ENCODE peak calls at places on chromosomes 7 and 10, in four cellular contexts. One of them, this sample, is unnamed.

GRCh38 chr7:24980695-24981543 is 941 bp upstream of the OSBPL3 start:
- DNase-seq in iris pigment epithelial cell: peak; percentile 56
- DNase-seq in IMR-90: peak; percentile 36
- DNase-seq in kidney tubule cell: peak; percentile 68
- DNase-seq in this sample: peak; percentile 44

GRCh38 chr7:13036256-13036765 is 348.9 kb downstream of the ARL4A start:
- DNase-seq in iris pigment epithelial cell: peak; percentile 53
- DNase-seq in IMR-90: peak; percentile 62
- DNase-seq in kidney tubule cell: no peak
- DNase-seq in this sample: peak; percentile 41

GRCh38 chr7:73742338-73742752 is 3.7 kb upstream of the ABHD11 start:
- DNase-seq in iris pigment epithelial cell: no peak
- DNase-seq in IMR-90: no peak
- DNase-seq in kidney tubule cell: peak; percentile 72
- DNase-seq in this sample: no peak

GRCh38 chr7:38102486-38102885 is 75.6 kb upstream of the STARD3NL start:
- DNase-seq in iris pigment epithelial cell: peak; percentile 50
- DNase-seq in IMR-90: peak; percentile 1
- DNase-seq in kidney tubule cell: no peak
- DNase-seq in this sample: peak; percentile 22

GRCh38 chr10:130016095-130016494 is 52.0 kb upstream of the EBF3 start:
- DNase-seq in iris pigment epithelial cell: no peak
- DNase-seq in IMR-90: no peak
- DNase-seq in kidney tubule cell: no peak
- DNase-seq in this sample: no peak

GRCh38 chr7:77382532-77382931 is 33.6 kb downstream of the GSAP start:
- DNase-seq in iris pigment epithelial cell: no peak
- DNase-seq in IMR-90: no peak
- DNase-seq in kidney tubule cell: no peak
- DNase-seq in this sample: no peak

GRCh38 chr7:35249537-35249907 is 4.4 kb downstream of the TBX20 start:
- DNase-seq in iris pigment epithelial cell: no peak
- DNase-seq in IMR-90: no peak
- DNase-seq in kidney tubule cell: no peak
- DNase-seq in this sample: no peak

GRCh38 chr10:43348511-43349312 is 22.7 kb upstream of the FXYD4 start:
- DNase-seq in iris pigment epithelial cell: peak; percentile 71
- DNase-seq in IMR-90: peak; percentile 68
- DNase-seq in kidney tubule cell: peak; percentile 83
- DNase-seq in this sample: peak; percentile 74

This sample was measured in fibroblast of mammary gland.